ENCODE peak calls at places on chromosomes 11 and 22, in four cellular contexts. Q is activated T-cell treated with anti-CD3 and anti-CD28 coated beads, Interleukin-2, amount 50 U/mL, for 4 hours; D is activated CD8-positive, alpha-beta memory T cell treated with anti-CD3 and anti-CD28 coated beads for 4 hours; F is substantia nigra. E is an unnamed sample.

GRCh38 chr11:113114452-113115027 is 153.3 kb downstream of the NCAM1 start:
- DNase-seq in F (peak; percentile 39), Q (no peak), D (no peak), E (peak; percentile 55)

GRCh38 chr11:8596504-8597046 is 2.5 kb upstream of the STK33 start:
- DNase-seq in Q (no peak), F (no peak), D (no peak), E (no peak)

GRCh38 chr22:49344196-49344595 is 483.5 kb downstream of the BRD1 start:
- DNase-seq in Q (no peak), D (no peak), F (no peak), E (peak; percentile 27)

GRCh38 chr11:9691865-9692264 is 28.0 kb downstream of the SWAP70 start:
- DNase-seq in F (no peak), D (no peak), Q (no peak), E (no peak)

GRCh38 chr22:32501797-32502290 is 27.2 kb downstream of the FBXO7 start:
- DNase-seq in Q (no peak), F (no peak), D (no peak), E (no peak)

GRCh38 chr22:49668402-49668801 is 159.3 kb downstream of the BRD1 start:
- DNase-seq in Q (peak; percentile 3), F (no peak), D (no peak), E (no peak)

GRCh38 chr22:46537946-46538815 is 761 bp upstream of the CELSR1 start:
- DNase-seq in D (no peak), F (no peak), Q (no peak), E (no peak)

GRCh38 chr11:13963169-13963948 is 836 bp downstream of the SPON1 start:
- DNase-seq in D (no peak), Q (peak; percentile 19), F (no peak), E (no peak)

GRCh38 chr11:129277216-129277838 is 85.2 kb upstream of the ARHGAP32 start:
- DNase-seq in Q (no peak), F (no peak), D (no peak), E (no peak)